ENCODE peak calls at places on chromosomes 6 and 20, in nine cellular contexts. One of them, this sample, is unnamed.

GRCh38 chr20:6740096-6740495 is 27.4 kb upstream of the BMP2 start:
- DNase-seq in cardiac muscle cell: no peak
- DNase-seq in left ventricle myocardium inferior: no peak
- DNase-seq in mammary epithelial cell: no peak
- DNase-seq in stomach: no peak
- DNase-seq in kidney: no peak
- DNase-seq in fibroblast of lung: no peak
- DNase-seq in sigmoid colon: no peak
- DNase-seq in A549: no peak
- DNase-seq in this sample: no peak

GRCh38 chr20:22532598-22532997 is 51.8 kb downstream of the FOXA2 start:
- DNase-seq in left ventricle myocardium inferior: no peak
- DNase-seq in kidney: no peak
- DNase-seq in sigmoid colon: no peak
- DNase-seq in cardiac muscle cell: no peak
- DNase-seq in mammary epithelial cell: no peak
- DNase-seq in fibroblast of lung: no peak
- DNase-seq in stomach: no peak
- DNase-seq in A549: no peak
- DNase-seq in this sample: no peak

GRCh38 chr6:130632288-130632687 is 194.9 kb upstream of the SMLR1 start:
- DNase-seq in stomach: no peak
- DNase-seq in kidney: no peak
- DNase-seq in A549: no peak
- DNase-seq in sigmoid colon: no peak
- DNase-seq in fibroblast of lung: peak
- DNase-seq in cardiac muscle cell: no peak
- DNase-seq in mammary epithelial cell: no peak
- DNase-seq in left ventricle myocardium inferior: no peak
- DNase-seq in this sample: no peak

GRCh38 chr6:47681201-47681990 is 17.0 kb upstream of the ADGRF4 start:
- DNase-seq in fibroblast of lung: no peak
- DNase-seq in cardiac muscle cell: no peak
- DNase-seq in mammary epithelial cell: no peak
- DNase-seq in left ventricle myocardium inferior: no peak
- DNase-seq in stomach: no peak
- DNase-seq in sigmoid colon: no peak
- DNase-seq in A549: no peak
- DNase-seq in kidney: no peak
- DNase-seq in this sample: no peak

GRCh38 chr6:74969591-74970267 is 236.1 kb downstream of the COL12A1 start:
- DNase-seq in fibroblast of lung: peak
- DNase-seq in mammary epithelial cell: no peak
- DNase-seq in cardiac muscle cell: no peak
- DNase-seq in left ventricle myocardium inferior: no peak
- DNase-seq in sigmoid colon: no peak
- DNase-seq in stomach: no peak
- DNase-seq in kidney: no peak
- DNase-seq in A549: no peak
- DNase-seq in this sample: no peak

GRCh38 chr20:872855-873520 is 39.5 kb downstream of the FAM110A start:
- DNase-seq in A549: no peak
- DNase-seq in left ventricle myocardium inferior: no peak
- DNase-seq in stomach: no peak
- DNase-seq in cardiac muscle cell: peak
- DNase-seq in kidney: no peak
- DNase-seq in sigmoid colon: no peak
- DNase-seq in mammary epithelial cell: no peak
- DNase-seq in fibroblast of lung: no peak
- DNase-seq in this sample: no peak

GRCh38 chr20:18527836-18528235 is 20.1 kb downstream of the SEC23B start:
- DNase-seq in left ventricle myocardium inferior: no peak
- DNase-seq in cardiac muscle cell: no peak
- DNase-seq in stomach: no peak
- DNase-seq in fibroblast of lung: peak
- DNase-seq in A549: no peak
- DNase-seq in mammary epithelial cell: peak
- DNase-seq in sigmoid colon: no peak
- DNase-seq in kidney: no peak
- DNase-seq in this sample: no peak

GRCh38 chr6:157323114-157323923 is at the start of gene TMEM242:
- DNase-seq in left ventricle myocardium inferior: peak
- DNase-seq in stomach: peak
- DNase-seq in fibroblast of lung: peak
- DNase-seq in kidney: peak
- DNase-seq in A549: peak
- DNase-seq in sigmoid colon: peak
- DNase-seq in cardiac muscle cell: peak
- DNase-seq in mammary epithelial cell: peak
- DNase-seq in this sample: peak

GRCh38 chr6:41713650-41714291 is 21.6 kb downstream of the TFEB start:
- DNase-seq in cardiac muscle cell: no peak
- DNase-seq in A549: no peak
- DNase-seq in stomach: peak
- DNase-seq in sigmoid colon: no peak
- DNase-seq in left ventricle myocardium inferior: no peak
- DNase-seq in fibroblast of lung: peak
- DNase-seq in mammary epithelial cell: peak
- DNase-seq in kidney: peak
- DNase-seq in this sample: no peak

GRCh38 chr6:3900744-3901351 is 51.7 kb downstream of the FAM50B start:
- DNase-seq in sigmoid colon: no peak
- DNase-seq in A549: no peak
- DNase-seq in cardiac muscle cell: no peak
- DNase-seq in mammary epithelial cell: peak
- DNase-seq in stomach: no peak
- DNase-seq in kidney: no peak
- DNase-seq in fibroblast of lung: peak
- DNase-seq in left ventricle myocardium inferior: no peak
- DNase-seq in this sample: no peak

GRCh38 chr6:149489967-149490366 is 5.2 kb upstream of the ZC3H12D start:
- DNase-seq in fibroblast of lung: no peak
- DNase-seq in kidney: no peak
- DNase-seq in left ventricle myocardium inferior: no peak
- DNase-seq in cardiac muscle cell: no peak
- DNase-seq in A549: no peak
- DNase-seq in mammary epithelial cell: no peak
- DNase-seq in stomach: no peak
- DNase-seq in sigmoid colon: no peak
- DNase-seq in this sample: no peak

GRCh38 chr20:645318-646106 is 7.5 kb downstream of the SRXN1 start:
- DNase-seq in sigmoid colon: no peak
- DNase-seq in left ventricle myocardium inferior: peak
- DNase-seq in fibroblast of lung: peak
- DNase-seq in A549: peak
- DNase-seq in stomach: peak
- DNase-seq in cardiac muscle cell: peak
- DNase-seq in kidney: peak
- DNase-seq in mammary epithelial cell: peak
- DNase-seq in this sample: no peak

GRCh38 chr6:39792501-39793450 is 600 bp downstream of the DAAM2 start:
- DNase-seq in fibroblast of lung: no peak
- DNase-seq in cardiac muscle cell: no peak
- DNase-seq in sigmoid colon: peak
- DNase-seq in kidney: peak
- DNase-seq in left ventricle myocardium inferior: no peak
- DNase-seq in A549: no peak
- DNase-seq in stomach: no peak
- DNase-seq in mammary epithelial cell: no peak
- DNase-seq in this sample: no peak

GRCh38 chr6:39791311-39791710 is 865 bp upstream of the DAAM2 start:
- DNase-seq in kidney: no peak
- DNase-seq in fibroblast of lung: no peak
- DNase-seq in stomach: no peak
- DNase-seq in cardiac muscle cell: no peak
- DNase-seq in A549: no peak
- DNase-seq in mammary epithelial cell: no peak
- DNase-seq in sigmoid colon: no peak
- DNase-seq in left ventricle myocardium inferior: no peak
- DNase-seq in this sample: no peak

GRCh38 chr6:39793528-39793927 is 1.4 kb downstream of the DAAM2 start:
- DNase-seq in A549: no peak
- DNase-seq in stomach: no peak
- DNase-seq in sigmoid colon: no peak
- DNase-seq in mammary epithelial cell: no peak
- DNase-seq in cardiac muscle cell: no peak
- DNase-seq in left ventricle myocardium inferior: no peak
- DNase-seq in kidney: no peak
- DNase-seq in fibroblast of lung: no peak
- DNase-seq in this sample: no peak

GRCh38 chr6:39790772-39791171 is 1.4 kb upstream of the DAAM2 start:
- DNase-seq in fibroblast of lung: peak
- DNase-seq in left ventricle myocardium inferior: no peak
- DNase-seq in mammary epithelial cell: no peak
- DNase-seq in stomach: peak
- DNase-seq in cardiac muscle cell: no peak
- DNase-seq in kidney: no peak
- DNase-seq in sigmoid colon: no peak
- DNase-seq in A549: no peak
- DNase-seq in this sample: no peak

DNA sequence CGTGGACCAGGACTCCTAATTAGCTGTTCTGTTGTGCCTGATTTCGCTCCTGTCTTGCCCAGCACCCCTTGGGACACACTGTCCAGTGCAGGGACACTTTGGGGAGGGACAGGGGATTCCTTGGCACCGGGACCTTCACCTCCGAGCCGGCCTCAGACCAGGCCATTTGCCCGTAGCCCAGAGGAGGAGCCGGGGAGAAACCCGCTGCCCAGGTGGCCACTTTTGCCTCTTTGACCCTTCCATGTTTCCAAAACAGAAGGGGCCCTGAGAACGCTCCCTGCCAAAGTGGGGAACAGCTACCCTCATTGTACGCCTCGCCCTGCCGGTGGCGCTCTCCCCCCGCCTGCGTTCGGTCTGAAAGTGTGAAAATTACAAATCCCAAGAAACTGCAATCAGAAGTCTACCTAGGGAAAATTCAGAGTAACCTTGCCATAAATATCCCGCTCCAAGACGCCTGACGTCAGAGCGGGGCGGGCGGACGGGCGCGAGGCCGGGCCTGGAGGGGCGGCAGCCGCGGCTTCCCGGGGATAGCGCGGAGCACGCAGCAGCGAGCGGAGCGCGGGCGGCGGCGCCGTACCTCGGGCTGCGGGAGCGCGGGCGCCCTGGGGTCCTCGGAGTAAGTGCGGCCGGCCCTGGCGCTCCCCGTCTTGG is at the start of gene DAAM2:
- DNase-seq in left ventricle myocardium inferior: peak
- DNase-seq in fibroblast of lung: peak
- DNase-seq in A549: no peak
- DNase-seq in mammary epithelial cell: no peak
- DNase-seq in cardiac muscle cell: peak
- DNase-seq in sigmoid colon: peak
- DNase-seq in stomach: peak
- DNase-seq in kidney: peak
- DNase-seq in this sample: no peak
- TF ChIP-seq CTCF in left ventricle myocardium inferior: peak
- TF ChIP-seq CTCF in fibroblast of lung: peak
- TF ChIP-seq CTCF in A549: peak
- TF ChIP-seq CTCF in mammary epithelial cell: no peak
- TF ChIP-seq CTCF in cardiac muscle cell: peak
- TF ChIP-seq CTCF in sigmoid colon: no peak
- TF ChIP-seq CTCF in stomach: no peak
- TF ChIP-seq CTCF in kidney: no peak
- TF ChIP-seq CTCF in this sample: no peak

GRCh38 chr6:151917531-151918329 is 110.2 kb downstream of the ESR1 start:
- DNase-seq in stomach: no peak
- DNase-seq in sigmoid colon: no peak
- DNase-seq in kidney: no peak
- DNase-seq in A549: no peak
- DNase-seq in mammary epithelial cell: peak
- DNase-seq in cardiac muscle cell: no peak
- DNase-seq in left ventricle myocardium inferior: no peak
- DNase-seq in fibroblast of lung: no peak
- DNase-seq in this sample: no peak
- H3K27ac ChIP-seq in stomach: no peak
- H3K27ac ChIP-seq in sigmoid colon: no peak
- H3K27ac ChIP-seq in kidney: no peak
- H3K27ac ChIP-seq in A549: no peak
- H3K27ac ChIP-seq in mammary epithelial cell: peak
- H3K27ac ChIP-seq in cardiac muscle cell: no peak
- H3K27ac ChIP-seq in left ventricle myocardium inferior: no peak
- H3K27ac ChIP-seq in fibroblast of lung: no peak
- H3K27ac ChIP-seq in this sample: peak

DNA sequence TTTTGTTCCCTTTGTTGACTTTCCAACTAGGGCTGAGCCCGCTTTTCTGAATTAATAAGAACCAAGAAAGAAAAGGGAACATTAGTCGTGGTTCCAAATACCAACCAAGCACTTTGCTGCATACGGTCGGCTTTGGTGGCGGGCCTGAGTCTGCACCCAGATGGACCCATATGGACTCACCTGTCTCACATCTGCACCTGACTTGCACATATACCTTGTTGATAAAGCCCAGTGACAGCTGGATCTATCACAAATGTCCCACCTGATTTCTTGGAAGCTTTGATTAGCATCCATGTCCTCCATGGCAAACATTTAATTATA is 39.0 kb downstream of the TPD52L1 start:
- DNase-seq in A549: no peak
- DNase-seq in fibroblast of lung: no peak
- DNase-seq in cardiac muscle cell: no peak
- DNase-seq in mammary epithelial cell: no peak
- DNase-seq in kidney: no peak
- DNase-seq in sigmoid colon: no peak
- DNase-seq in stomach: no peak
- DNase-seq in left ventricle myocardium inferior: no peak
- DNase-seq in this sample: no peak
- TF ChIP-seq CTCF in A549: no peak
- TF ChIP-seq CTCF in fibroblast of lung: no peak
- TF ChIP-seq CTCF in cardiac muscle cell: no peak
- TF ChIP-seq CTCF in mammary epithelial cell: no peak
- TF ChIP-seq CTCF in kidney: no peak
- TF ChIP-seq CTCF in sigmoid colon: no peak
- TF ChIP-seq CTCF in stomach: no peak
- TF ChIP-seq CTCF in left ventricle myocardium inferior: peak
- TF ChIP-seq CTCF in this sample: peak

DNA sequence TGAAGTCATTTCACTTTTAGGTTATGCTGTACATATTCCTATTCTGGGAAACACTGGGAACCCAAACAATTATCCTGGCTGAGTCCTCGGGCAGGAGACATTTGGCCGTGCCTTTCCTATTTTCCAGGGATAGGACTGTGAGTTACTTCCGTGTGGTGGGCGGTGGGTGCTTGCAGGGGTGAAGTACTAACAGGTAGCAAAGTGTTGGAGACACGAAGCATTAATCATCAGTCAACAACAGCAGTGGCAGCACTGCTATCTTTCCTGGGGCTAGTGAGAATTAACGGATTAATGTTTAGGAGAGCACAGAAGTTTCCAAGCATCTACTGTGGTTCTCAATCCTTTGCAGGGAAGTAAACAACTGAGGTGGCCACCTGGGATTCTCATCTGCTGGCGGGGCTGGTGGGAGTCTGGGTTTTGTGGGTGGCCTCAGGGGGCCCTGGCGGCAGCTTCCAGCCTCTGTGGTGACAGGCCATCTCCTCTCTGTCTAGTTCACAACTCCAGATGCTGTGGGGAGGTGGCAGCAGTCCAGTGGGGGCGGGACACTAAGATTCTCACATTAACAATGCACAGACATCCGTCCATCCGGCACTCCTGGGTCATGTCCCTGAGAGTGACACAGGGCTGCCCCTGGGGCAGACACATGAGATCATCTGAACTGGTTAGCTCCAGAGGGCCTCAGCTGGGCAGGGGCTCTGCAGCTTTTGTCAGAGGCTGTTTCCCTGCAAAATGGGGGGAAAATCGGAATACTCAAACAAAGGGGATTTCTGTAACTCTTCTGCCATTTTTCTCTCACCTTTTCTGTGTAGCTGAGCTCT is 90.9 kb downstream of the GJA10 start:
- DNase-seq in stomach: no peak
- DNase-seq in mammary epithelial cell: no peak
- DNase-seq in A549: no peak
- DNase-seq in fibroblast of lung: peak
- DNase-seq in cardiac muscle cell: peak
- DNase-seq in left ventricle myocardium inferior: peak
- DNase-seq in sigmoid colon: peak
- DNase-seq in kidney: peak
- DNase-seq in this sample: no peak
- H3K27ac ChIP-seq in stomach: peak
- H3K27ac ChIP-seq in mammary epithelial cell: no peak
- H3K27ac ChIP-seq in A549: no peak
- H3K27ac ChIP-seq in fibroblast of lung: peak
- H3K27ac ChIP-seq in cardiac muscle cell: peak
- H3K27ac ChIP-seq in left ventricle myocardium inferior: peak
- H3K27ac ChIP-seq in sigmoid colon: peak
- H3K27ac ChIP-seq in kidney: no peak
- H3K27ac ChIP-seq in this sample: no peak